ENCODE peak calls at places on chromosome 14, in eight cellular contexts. M, W, J, A, L, V, B and N are unnamed samples.

GRCh38 chr14:102088012-102088792 is 1.4 kb upstream of the HSP90AA1 start:
- DNase-seq in M (peak; percentile 53), W (no peak), J (peak; percentile 83), A (peak; percentile 57), L (peak; percentile 67), V (no peak), B (peak; percentile 56), N (peak; percentile 77)

GRCh38 chr14:72907886-72908285 is 14.0 kb upstream of the DPF3 start:
- DNase-seq in M (no peak), W (peak; percentile 85), J (no peak), A (no peak), L (no peak), V (no peak), B (peak; percentile 21), N (no peak)

GRCh38 chr14:53295985-53296582 is 143.0 kb upstream of the DDHD1 start:
- DNase-seq in M (no peak), W (peak; percentile 45), J (no peak), A (no peak), L (no peak), V (no peak), B (peak; percentile 48), N (no peak)

GRCh38 chr14:65131176-65131765 is 29.0 kb upstream of the MAX start:
- DNase-seq in M (no peak), W (peak; percentile 84), J (no peak), A (no peak), L (peak; percentile 15), V (no peak), B (no peak), N (no peak)

GRCh38 chr14:73295198-73295796 is 58.0 kb downstream of the PAPLN start:
- DNase-seq in M (no peak), W (peak; percentile 31), J (no peak), A (no peak), L (peak; percentile 6), V (no peak), B (peak; percentile 71), N (no peak)

GRCh38 chr14:59310644-59311043 is 122.2 kb downstream of the DAAM1 start:
- DNase-seq in M (no peak), W (no peak), J (no peak), A (no peak), L (no peak), V (no peak), B (no peak), N (no peak)

GRCh38 chr14:31690056-31690455 is 128.9 kb downstream of the NUBPL start:
- DNase-seq in M (no peak), W (no peak), J (no peak), A (no peak), L (no peak), V (no peak), B (no peak), N (no peak)

GRCh38 chr14:90612801-90613200 is 203.4 kb downstream of the TTC7B start:
- DNase-seq in M (no peak), W (no peak), J (no peak), A (no peak), L (no peak), V (no peak), B (peak; percentile 80), N (no peak)

GRCh38 chr14:102777711-102778615 is 714 bp downstream of the TRAF3 start:
- DNase-seq in M (peak; percentile 43), W (peak; percentile 47), J (peak; percentile 58), A (no peak), L (peak; percentile 46), V (no peak), B (no peak), N (no peak)

GRCh38 chr14:92880851-92881250 is 42.1 kb upstream of the CHGA start:
- DNase-seq in M (no peak), W (peak; percentile 2), J (peak; percentile 48), A (no peak), L (peak; percentile 10), V (no peak), B (peak; percentile 20), N (peak; percentile 28)

GRCh38 chr14:31283568-31284252 is 76.1 kb upstream of the HECTD1 start:
- DNase-seq in M (no peak), W (no peak), J (no peak), A (no peak), L (no peak), V (no peak), B (peak; percentile 49), N (no peak)

GRCh38 chr14:78153069-78153351 is 17.2 kb upstream of the NRXN3 start:
- DNase-seq in M (no peak), W (peak; percentile 0), J (no peak), A (no peak), L (no peak), V (no peak), B (no peak), N (no peak)

GRCh38 chr14:51609251-51609986 is 42.3 kb upstream of the FRMD6 start:
- DNase-seq in M (no peak), W (peak; percentile 43), J (no peak), A (no peak), L (no peak), V (no peak), B (peak; percentile 21), N (no peak)

GRCh38 chr14:36505193-36505815 is 14.7 kb downstream of the NKX2-1 start:
- DNase-seq in M (no peak), W (no peak), J (peak; percentile 73), A (no peak), L (no peak), V (no peak), B (no peak), N (peak; percentile 42)

GRCh38 chr14:55398679-55399078 is 13.0 kb downstream of the ATG14 start:
- DNase-seq in M (peak; percentile 33), W (peak; percentile 99), J (no peak), A (peak; percentile 67), L (peak; percentile 30), V (no peak), B (peak; percentile 97), N (no peak)

GRCh38 chr14:91866511-91867295 is 633 bp downstream of the TC2N start:
- DNase-seq in M (no peak), W (no peak), J (no peak), A (no peak), L (no peak), V (no peak), B (no peak), N (no peak)

DNA sequence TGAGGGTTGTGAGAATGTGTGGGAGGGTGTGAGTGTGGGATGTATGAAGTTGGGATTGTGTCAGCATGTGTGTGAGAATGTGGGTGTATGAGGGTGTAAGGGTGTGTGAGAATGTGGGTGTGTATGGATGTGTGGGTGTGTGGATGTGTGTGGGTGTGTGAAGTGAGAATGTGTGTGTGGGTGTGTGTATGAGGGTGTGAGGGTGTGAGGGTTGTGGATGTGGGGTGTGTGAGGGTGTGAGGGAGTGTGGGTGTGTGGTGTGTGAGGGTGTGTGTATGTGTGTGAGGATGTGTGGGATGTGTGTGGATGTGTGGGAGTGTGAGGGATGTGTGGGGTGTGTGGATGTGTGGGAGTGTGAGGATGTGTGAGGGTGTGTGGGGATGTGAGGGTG is 37.0 kb downstream of the TMEM121 start:
- DNase-seq in M (no peak), W (no peak), J (no peak), A (no peak), L (no peak), V (no peak), B (no peak), N (no peak)
- H3K4me1 ChIP-seq in M (no peaks in the 10 kb centered on the region), W (no peaks in the 10 kb centered on the region), J (no peaks in the 10 kb centered on the region), A (no peaks in the 10 kb centered on the region), L (no peaks in the 10 kb centered on the region), V (peaks cover 4% of the 10 kb centered on the region), B (no peaks in the 10 kb centered on the region), N (no peaks in the 10 kb centered on the region)

DNA sequence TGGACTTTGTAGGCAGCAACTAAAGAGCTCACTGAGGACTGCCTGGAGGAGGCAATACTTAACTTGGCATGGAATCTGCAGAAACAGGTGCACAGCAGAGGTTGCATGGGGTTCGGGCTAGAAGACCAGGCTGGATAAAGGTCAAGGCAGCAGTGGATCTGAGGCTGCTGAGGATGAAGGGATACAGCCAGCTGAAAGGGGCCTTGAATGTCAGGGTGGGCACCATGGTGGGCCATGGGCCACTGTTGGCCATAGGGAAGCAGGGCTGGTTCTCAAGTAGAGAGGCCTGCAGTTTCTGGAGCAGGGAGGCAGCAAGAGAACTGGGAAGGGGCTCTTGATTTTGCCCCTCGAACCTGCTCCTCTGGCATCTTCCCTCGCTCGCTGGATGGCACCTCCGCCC is 55.5 kb downstream of the C14orf132 start:
- DNase-seq in M (no peak), W (no peak), J (no peak), A (no peak), L (no peak), V (no peak), B (no peak), N (no peak)
- H3K4me1 ChIP-seq in M (peaks cover 3% of the 10 kb centered on the region), W (peaks cover 16% of the 10 kb centered on the region), J (peaks cover 27% of the 10 kb centered on the region), A (no peaks in the 10 kb centered on the region), L (peaks cover 52% of the 10 kb centered on the region), V (peaks cover 40% of the 10 kb centered on the region), B (no peaks in the 10 kb centered on the region), N (peaks cover 21% of the 10 kb centered on the region)

GRCh38 chr14:104792101-104792884 is 3.3 kb downstream of the AKT1 start:
- DNase-seq in M (no peak), W (no peak), J (peak; percentile 89), A (peak; percentile 90), L (peak; percentile 58), V (no peak), B (peak; percentile 26), N (no peak)

GRCh38 chr14:104789752-104790743 is 5.5 kb downstream of the AKT1 start:
- DNase-seq in M (no peak), W (no peak), J (no peak), A (peak; percentile 91), L (no peak), V (no peak), B (no peak), N (no peak)

GRCh38 chr14:104792945-104793702 is 2.4 kb downstream of the AKT1 start:
- DNase-seq in M (no peak), W (no peak), J (no peak), A (no peak), L (no peak), V (no peak), B (no peak), N (no peak)

GRCh38 chr14:104793703-104793959 is 1.9 kb downstream of the AKT1 start:
- DNase-seq in M (no peak), W (no peak), J (no peak), A (no peak), L (no peak), V (no peak), B (no peak), N (no peak)

DNA sequence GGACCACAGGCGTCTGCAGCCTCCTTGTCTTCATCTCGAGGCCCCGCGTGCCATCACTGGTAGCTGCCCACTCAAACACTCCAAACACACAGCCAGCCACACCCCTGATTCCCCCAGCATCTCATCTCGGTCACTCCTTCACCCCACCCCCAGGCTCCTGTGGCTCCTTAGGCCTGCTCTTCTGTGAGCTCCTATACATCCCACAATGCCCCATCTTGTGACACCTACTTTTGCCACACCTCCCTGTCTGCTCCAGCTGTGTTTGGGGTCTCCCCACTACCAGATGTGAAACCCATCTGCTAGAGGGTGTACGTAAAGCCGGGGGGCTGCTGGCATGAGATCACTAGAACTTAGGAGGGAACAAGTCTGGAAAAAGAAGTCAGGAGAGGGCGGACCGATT is 4.1 kb downstream of the AKT1 start:
- DNase-seq in M (no peak), W (no peak), J (no peak), A (no peak), L (no peak), V (no peak), B (no peak), N (no peak)
- H3K4me1 ChIP-seq in M (peaks cover 27% of the 10 kb centered on the region), W (peaks cover 18% of the 10 kb centered on the region), J (peaks cover 88% of the 10 kb centered on the region), A (peaks cover 54% of the 10 kb centered on the region), L (peaks cover 18% of the 10 kb centered on the region), V (peaks cover 93% of the 10 kb centered on the region), B (peaks cover 10% of the 10 kb centered on the region), N (no peaks in the 10 kb centered on the region)

DNA sequence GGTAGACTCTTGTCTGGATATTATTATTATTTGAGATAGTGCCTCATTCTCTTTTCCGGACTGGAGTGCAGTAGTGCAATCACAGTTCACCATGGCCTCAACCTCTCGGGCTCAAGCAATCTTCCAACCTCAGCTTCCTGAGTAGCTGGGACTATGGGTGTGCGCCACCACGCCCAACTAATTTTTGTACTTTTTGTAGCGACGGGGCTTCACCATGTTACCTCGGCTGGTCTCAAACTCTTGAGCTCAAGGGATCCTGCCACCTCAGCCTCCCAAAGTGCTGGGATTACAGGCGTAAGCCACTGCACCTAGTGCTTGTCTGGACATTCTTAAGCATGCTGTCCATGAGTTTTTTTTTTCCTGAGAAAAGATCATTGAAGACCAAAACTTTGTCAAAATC is 498.9 kb upstream of the RGS6 start:
- DNase-seq in M (no peak), W (no peak), J (no peak), A (no peak), L (no peak), V (no peak), B (no peak), N (no peak)
- H3K4me1 ChIP-seq in M (no peaks in the 10 kb centered on the region), W (peaks cover 5% of the 10 kb centered on the region), J (peaks cover under 1% of the 10 kb centered on the region), A (no peaks in the 10 kb centered on the region), L (peaks cover 3% of the 10 kb centered on the region), V (peaks cover 12% of the 10 kb centered on the region), B (no peaks in the 10 kb centered on the region), N (no peaks in the 10 kb centered on the region)